ENCODE peak calls at places on chromosomes 11 and 22, in five cellular contexts. N is endothelial cell of umbilical vein, S is HCEC 1CT, F is suprapubic skin, J is KBM-7. O is an unnamed sample.

GRCh38 chr22:39913886-39914285 is 13.0 kb downstream of the GRAP2 start:
- DNase-seq in N (no peak), S (no peak), F (no peak), J (no peak), O (no peak)

GRCh38 chr22:45164217-45165123 is 745 bp downstream of the NUP50 start:
- DNase-seq in N (peak), S (peak), F (peak), J (no peak), O (peak)

GRCh38 chr11:128311742-128312719 is 275.3 kb downstream of the ETS1 start:
- DNase-seq in N (no peak), S (no peak), F (no peak), J (no peak), O (no peak)

GRCh38 chr11:116882386-116882785 is 45.0 kb upstream of the APOA1 start:
- DNase-seq in N (no peak), S (peak), F (no peak), J (no peak), O (peak)

GRCh38 chr11:119791701-119792151 is 62.7 kb upstream of the NECTIN1 start:
- DNase-seq in N (no peak), S (no peak), F (peak), J (no peak), O (peak)

GRCh38 chr11:61657566-61657965 is 22.6 kb upstream of the DAGLA start:
- DNase-seq in N (peak), S (no peak), F (no peak), J (no peak), O (no peak)

GRCh38 chr11:86303257-86303656 is 1.2 kb downstream of the HIKESHI start:
- DNase-seq in N (peak), S (no peak), F (no peak), J (peak), O (peak)

GRCh38 chr22:37279469-37279868 is 2.8 kb upstream of the CYTH4 start:
- DNase-seq in N (no peak), S (no peak), F (no peak), J (peak), O (no peak)

GRCh38 chr11:67648140-67648795 is 2.3 kb downstream of the ACY3 start:
- DNase-seq in N (no peak), S (no peak), F (no peak), J (peak), O (peak)

GRCh38 chr11:48096588-48097525 is 116.5 kb downstream of the PTPRJ start:
- DNase-seq in N (no peak), S (no peak), F (no peak), J (no peak), O (peak)

GRCh38 chr22:31929126-31929928 is 15.0 kb upstream of the YWHAH start:
- DNase-seq in N (no peak), S (peak), F (no peak), J (no peak), O (no peak)

GRCh38 chr11:30635401-30635989 is 49.3 kb upstream of the MPPED2 start:
- DNase-seq in N (peak), S (no peak), F (no peak), J (no peak), O (no peak)

GRCh38 chr11:94325681-94326080 is 21.3 kb downstream of the IZUMO1R start:
- DNase-seq in N (peak), S (peak), F (no peak), J (peak), O (peak)

GRCh38 chr11:131977231-131977630 is 606.8 kb downstream of the NTM start:
- DNase-seq in N (no peak), S (no peak), F (no peak), J (no peak), O (peak)

O was measured in ELR.